ENCODE peak calls at places on chromosomes 2 and 18, in nine cellular contexts. One of them, this sample, is unnamed.

GRCh38 chr18:37294951-37295350 is 270.6 kb downstream of the CELF4 start:
- DNase-seq in AG09309: no peak
- DNase-seq in SK-N-SH: no peak
- DNase-seq in cardiac muscle cell: peak
- DNase-seq in CD8-positive, alpha-beta T cell: no peak
- DNase-seq in dorsolateral prefrontal cortex: no peak
- DNase-seq in adrenal gland: no peak
- DNase-seq in K562: peak
- DNase-seq in fibroblast of lung: no peak
- DNase-seq in this sample: no peak

GRCh38 chr2:237731663-237732062 is 66.9 kb upstream of the RBM44 start:
- DNase-seq in AG09309: peak
- DNase-seq in SK-N-SH: peak
- DNase-seq in cardiac muscle cell: no peak
- DNase-seq in CD8-positive, alpha-beta T cell: no peak
- DNase-seq in dorsolateral prefrontal cortex: no peak
- DNase-seq in adrenal gland: peak
- DNase-seq in K562: no peak
- DNase-seq in fibroblast of lung: peak
- DNase-seq in this sample: no peak

GRCh38 chr2:67670704-67671300 is 273.7 kb downstream of the ETAA1 start:
- DNase-seq in AG09309: no peak
- DNase-seq in SK-N-SH: no peak
- DNase-seq in cardiac muscle cell: no peak
- DNase-seq in CD8-positive, alpha-beta T cell: no peak
- DNase-seq in dorsolateral prefrontal cortex: no peak
- DNase-seq in adrenal gland: no peak
- DNase-seq in K562: no peak
- DNase-seq in fibroblast of lung: no peak
- DNase-seq in this sample: no peak

GRCh38 chr2:202377308-202377736 is 1.2 kb downstream of the BMPR2 start:
- DNase-seq in AG09309: no peak
- DNase-seq in SK-N-SH: peak
- DNase-seq in cardiac muscle cell: peak
- DNase-seq in CD8-positive, alpha-beta T cell: no peak
- DNase-seq in dorsolateral prefrontal cortex: peak
- DNase-seq in adrenal gland: peak
- DNase-seq in K562: no peak
- DNase-seq in fibroblast of lung: no peak
- DNase-seq in this sample: peak

GRCh38 chr2:133733856-133734255 is 165.6 kb upstream of the NCKAP5 start:
- DNase-seq in AG09309: peak
- DNase-seq in SK-N-SH: no peak
- DNase-seq in cardiac muscle cell: no peak
- DNase-seq in CD8-positive, alpha-beta T cell: no peak
- DNase-seq in dorsolateral prefrontal cortex: no peak
- DNase-seq in adrenal gland: no peak
- DNase-seq in K562: no peak
- DNase-seq in fibroblast of lung: peak
- DNase-seq in this sample: no peak

GRCh38 chr2:62814132-62814531 is 108.6 kb downstream of the EHBP1 start:
- DNase-seq in AG09309: peak
- DNase-seq in SK-N-SH: no peak
- DNase-seq in cardiac muscle cell: no peak
- DNase-seq in CD8-positive, alpha-beta T cell: no peak
- DNase-seq in dorsolateral prefrontal cortex: no peak
- DNase-seq in adrenal gland: peak
- DNase-seq in K562: no peak
- DNase-seq in fibroblast of lung: peak
- DNase-seq in this sample: no peak

GRCh38 chr18:48829443-48830149 is 121.2 kb downstream of the SMAD7 start:
- DNase-seq in AG09309: no peak
- DNase-seq in SK-N-SH: no peak
- DNase-seq in cardiac muscle cell: peak
- DNase-seq in CD8-positive, alpha-beta T cell: no peak
- DNase-seq in dorsolateral prefrontal cortex: peak
- DNase-seq in adrenal gland: peak
- DNase-seq in K562: no peak
- DNase-seq in fibroblast of lung: no peak
- DNase-seq in this sample: peak

GRCh38 chr2:23524261-23524706 is 139.3 kb downstream of the KLHL29 start:
- DNase-seq in AG09309: peak
- DNase-seq in SK-N-SH: no peak
- DNase-seq in cardiac muscle cell: no peak
- DNase-seq in CD8-positive, alpha-beta T cell: no peak
- DNase-seq in dorsolateral prefrontal cortex: no peak
- DNase-seq in adrenal gland: peak
- DNase-seq in K562: no peak
- DNase-seq in fibroblast of lung: peak
- DNase-seq in this sample: no peak

GRCh38 chr2:122194546-122194945 is 439.1 kb downstream of the TSN start:
- DNase-seq in AG09309: no peak
- DNase-seq in SK-N-SH: no peak
- DNase-seq in cardiac muscle cell: no peak
- DNase-seq in CD8-positive, alpha-beta T cell: no peak
- DNase-seq in dorsolateral prefrontal cortex: no peak
- DNase-seq in adrenal gland: no peak
- DNase-seq in K562: no peak
- DNase-seq in fibroblast of lung: no peak
- DNase-seq in this sample: no peak

GRCh38 chr18:75241705-75242104 is 31.1 kb downstream of the TSHZ1 start:
- DNase-seq in AG09309: no peak
- DNase-seq in SK-N-SH: no peak
- DNase-seq in cardiac muscle cell: no peak
- DNase-seq in CD8-positive, alpha-beta T cell: no peak
- DNase-seq in dorsolateral prefrontal cortex: no peak
- DNase-seq in adrenal gland: no peak
- DNase-seq in K562: no peak
- DNase-seq in fibroblast of lung: no peak
- DNase-seq in this sample: no peak

GRCh38 chr2:213818436-213818835 is 534.2 kb downstream of the SPAG16 start:
- DNase-seq in AG09309: no peak
- DNase-seq in SK-N-SH: no peak
- DNase-seq in cardiac muscle cell: no peak
- DNase-seq in CD8-positive, alpha-beta T cell: no peak
- DNase-seq in dorsolateral prefrontal cortex: no peak
- DNase-seq in adrenal gland: no peak
- DNase-seq in K562: no peak
- DNase-seq in fibroblast of lung: peak
- DNase-seq in this sample: no peak

GRCh38 chr18:28365406-28365805 is 188.5 kb upstream of the CDH2 start:
- DNase-seq in AG09309: no peak
- DNase-seq in SK-N-SH: no peak
- DNase-seq in cardiac muscle cell: no peak
- DNase-seq in CD8-positive, alpha-beta T cell: no peak
- DNase-seq in dorsolateral prefrontal cortex: no peak
- DNase-seq in adrenal gland: no peak
- DNase-seq in K562: no peak
- DNase-seq in fibroblast of lung: no peak
- DNase-seq in this sample: no peak

GRCh38 chr18:50686409-50686808 is 126.5 kb downstream of the MAPK4 start:
- DNase-seq in AG09309: no peak
- DNase-seq in SK-N-SH: no peak
- DNase-seq in cardiac muscle cell: no peak
- DNase-seq in CD8-positive, alpha-beta T cell: no peak
- DNase-seq in dorsolateral prefrontal cortex: no peak
- DNase-seq in adrenal gland: no peak
- DNase-seq in K562: no peak
- DNase-seq in fibroblast of lung: no peak
- DNase-seq in this sample: no peak

GRCh38 chr2:150388289-150388625 is 99.2 kb downstream of the RND3 start:
- DNase-seq in AG09309: no peak
- DNase-seq in SK-N-SH: no peak
- DNase-seq in cardiac muscle cell: no peak
- DNase-seq in CD8-positive, alpha-beta T cell: no peak
- DNase-seq in dorsolateral prefrontal cortex: no peak
- DNase-seq in adrenal gland: no peak
- DNase-seq in K562: no peak
- DNase-seq in fibroblast of lung: no peak
- DNase-seq in this sample: no peak

GRCh38 chr2:230942920-230943896 is 18.2 kb upstream of the GPR55 start:
- DNase-seq in AG09309: no peak
- DNase-seq in SK-N-SH: no peak
- DNase-seq in cardiac muscle cell: no peak
- DNase-seq in CD8-positive, alpha-beta T cell: peak
- DNase-seq in dorsolateral prefrontal cortex: no peak
- DNase-seq in adrenal gland: no peak
- DNase-seq in K562: peak
- DNase-seq in fibroblast of lung: no peak
- DNase-seq in this sample: peak

GRCh38 chr18:4843771-4844170 is 353.3 kb downstream of the AKAIN1 start:
- DNase-seq in AG09309: no peak
- DNase-seq in SK-N-SH: no peak
- DNase-seq in cardiac muscle cell: no peak
- DNase-seq in CD8-positive, alpha-beta T cell: no peak
- DNase-seq in dorsolateral prefrontal cortex: no peak
- DNase-seq in adrenal gland: no peak
- DNase-seq in K562: no peak
- DNase-seq in fibroblast of lung: no peak
- DNase-seq in this sample: no peak

GRCh38 chr2:37766087-37766486 is 94.6 kb upstream of the CDC42EP3 start:
- DNase-seq in AG09309: no peak
- DNase-seq in SK-N-SH: no peak
- DNase-seq in cardiac muscle cell: no peak
- DNase-seq in CD8-positive, alpha-beta T cell: no peak
- DNase-seq in dorsolateral prefrontal cortex: no peak
- DNase-seq in adrenal gland: no peak
- DNase-seq in K562: no peak
- DNase-seq in fibroblast of lung: peak
- DNase-seq in this sample: no peak
- H3K4me3 ChIP-seq in AG09309: no peak
- H3K4me3 ChIP-seq in SK-N-SH: no peak
- H3K4me3 ChIP-seq in cardiac muscle cell: no peak
- H3K4me3 ChIP-seq in CD8-positive, alpha-beta T cell: no peak
- H3K4me3 ChIP-seq in dorsolateral prefrontal cortex: no peak
- H3K4me3 ChIP-seq in adrenal gland: no peak
- H3K4me3 ChIP-seq in K562: no peak
- H3K4me3 ChIP-seq in fibroblast of lung: no peak
- H3K4me3 ChIP-seq in this sample: no peak

GRCh38 chr18:57854726-57855125 is 51.6 kb upstream of the ATP8B1 start:
- DNase-seq in AG09309: no peak
- DNase-seq in SK-N-SH: no peak
- DNase-seq in cardiac muscle cell: no peak
- DNase-seq in CD8-positive, alpha-beta T cell: no peak
- DNase-seq in dorsolateral prefrontal cortex: no peak
- DNase-seq in adrenal gland: no peak
- DNase-seq in K562: no peak
- DNase-seq in fibroblast of lung: no peak
- DNase-seq in this sample: no peak
- TF ChIP-seq CTCF in AG09309: no peak
- TF ChIP-seq CTCF in SK-N-SH: no peak
- TF ChIP-seq CTCF in cardiac muscle cell: no peak
- TF ChIP-seq CTCF in CD8-positive, alpha-beta T cell: no peak
- TF ChIP-seq CTCF in dorsolateral prefrontal cortex: no peak
- TF ChIP-seq CTCF in adrenal gland: no peak
- TF ChIP-seq CTCF in K562: no peak
- TF ChIP-seq CTCF in fibroblast of lung: no peak
- TF ChIP-seq CTCF in this sample: no peak

GRCh38 chr2:169071455-169071854 is 2.1 kb downstream of the DHRS9 start:
- DNase-seq in AG09309: no peak
- DNase-seq in SK-N-SH: no peak
- DNase-seq in cardiac muscle cell: no peak
- DNase-seq in CD8-positive, alpha-beta T cell: no peak
- DNase-seq in dorsolateral prefrontal cortex: no peak
- DNase-seq in adrenal gland: no peak
- DNase-seq in K562: no peak
- DNase-seq in fibroblast of lung: no peak
- DNase-seq in this sample: no peak

GRCh38 chr2:169066817-169067356 is 2.5 kb upstream of the DHRS9 start:
- DNase-seq in AG09309: no peak
- DNase-seq in SK-N-SH: no peak
- DNase-seq in cardiac muscle cell: no peak
- DNase-seq in CD8-positive, alpha-beta T cell: no peak
- DNase-seq in dorsolateral prefrontal cortex: no peak
- DNase-seq in adrenal gland: no peak
- DNase-seq in K562: no peak
- DNase-seq in fibroblast of lung: no peak
- DNase-seq in this sample: no peak

GRCh38 chr2:169069341-169069740 is at the start of gene DHRS9:
- DNase-seq in AG09309: no peak
- DNase-seq in SK-N-SH: no peak
- DNase-seq in cardiac muscle cell: no peak
- DNase-seq in CD8-positive, alpha-beta T cell: no peak
- DNase-seq in dorsolateral prefrontal cortex: no peak
- DNase-seq in adrenal gland: no peak
- DNase-seq in K562: no peak
- DNase-seq in fibroblast of lung: peak
- DNase-seq in this sample: no peak

GRCh38 chr2:169072163-169072925 is 3.0 kb downstream of the DHRS9 start:
- DNase-seq in AG09309: no peak
- DNase-seq in SK-N-SH: no peak
- DNase-seq in cardiac muscle cell: no peak
- DNase-seq in CD8-positive, alpha-beta T cell: no peak
- DNase-seq in dorsolateral prefrontal cortex: no peak
- DNase-seq in adrenal gland: no peak
- DNase-seq in K562: no peak
- DNase-seq in fibroblast of lung: no peak
- DNase-seq in this sample: no peak

GRCh38 chr2:169069818-169070217 is 455 bp downstream of the DHRS9 start:
- DNase-seq in AG09309: no peak
- DNase-seq in SK-N-SH: no peak
- DNase-seq in cardiac muscle cell: no peak
- DNase-seq in CD8-positive, alpha-beta T cell: no peak
- DNase-seq in dorsolateral prefrontal cortex: no peak
- DNase-seq in adrenal gland: no peak
- DNase-seq in K562: no peak
- DNase-seq in fibroblast of lung: no peak
- DNase-seq in this sample: no peak
- H3K4me3 ChIP-seq in AG09309: no peak
- H3K4me3 ChIP-seq in SK-N-SH: no peak
- H3K4me3 ChIP-seq in cardiac muscle cell: no peak
- H3K4me3 ChIP-seq in CD8-positive, alpha-beta T cell: no peak
- H3K4me3 ChIP-seq in dorsolateral prefrontal cortex: no peak
- H3K4me3 ChIP-seq in adrenal gland: no peak
- H3K4me3 ChIP-seq in K562: no peak
- H3K4me3 ChIP-seq in fibroblast of lung: no peak
- H3K4me3 ChIP-seq in this sample: no peak

DNA sequence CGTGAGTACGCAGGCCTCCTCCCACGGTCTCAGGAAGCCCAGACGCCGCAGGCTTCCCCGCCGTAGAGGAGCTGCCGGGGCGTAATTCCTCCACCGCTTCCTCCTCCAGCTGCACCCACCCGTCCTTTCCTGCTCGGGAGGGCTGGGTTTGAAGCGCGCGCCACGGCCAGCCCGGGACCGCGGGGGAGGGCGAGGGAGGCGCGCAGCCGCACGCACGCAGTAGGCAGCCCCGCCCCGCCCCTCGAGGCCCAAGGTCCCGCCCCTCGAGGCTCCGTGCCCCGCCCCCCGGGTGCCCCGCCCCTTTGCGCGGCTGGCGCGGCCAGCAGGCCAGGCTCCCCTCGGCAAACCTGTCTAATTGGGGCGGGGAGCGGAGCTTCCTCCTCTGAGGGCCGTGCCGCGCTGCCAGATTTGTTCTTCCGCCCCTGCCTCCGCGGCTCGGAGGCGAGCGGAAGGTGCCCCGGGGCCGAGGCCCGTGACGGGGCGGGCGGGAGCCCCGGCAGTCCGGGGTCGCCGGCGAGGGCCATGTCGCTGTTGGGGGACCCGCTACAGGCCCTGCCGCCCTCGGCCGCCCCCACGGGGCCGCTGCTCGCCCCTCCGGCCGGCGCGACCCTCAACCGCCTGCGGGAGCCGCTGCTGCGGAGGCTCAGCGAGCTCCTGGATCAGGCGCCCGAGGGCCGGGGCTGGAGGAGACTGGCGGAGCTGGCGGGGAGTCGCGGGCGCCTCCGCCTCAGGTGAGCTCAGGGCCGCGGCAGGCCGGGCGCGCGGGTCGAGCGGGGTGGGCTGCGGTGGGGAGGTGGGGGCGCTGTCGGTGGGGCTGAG is at the start of gene MALT1:
- DNase-seq in AG09309: peak
- DNase-seq in SK-N-SH: peak
- DNase-seq in cardiac muscle cell: peak
- DNase-seq in CD8-positive, alpha-beta T cell: peak
- DNase-seq in dorsolateral prefrontal cortex: peak
- DNase-seq in adrenal gland: peak
- DNase-seq in K562: peak
- DNase-seq in fibroblast of lung: peak
- DNase-seq in this sample: peak
- TF ChIP-seq CTCF in AG09309: no peak
- TF ChIP-seq CTCF in SK-N-SH: no peak
- TF ChIP-seq CTCF in cardiac muscle cell: no peak
- TF ChIP-seq CTCF in CD8-positive, alpha-beta T cell: no peak
- TF ChIP-seq CTCF in dorsolateral prefrontal cortex: no peak
- TF ChIP-seq CTCF in adrenal gland: no peak
- TF ChIP-seq CTCF in K562: peak
- TF ChIP-seq CTCF in fibroblast of lung: no peak
- TF ChIP-seq CTCF in this sample: no peak